ENCODE peak calls at places on chromosomes 16 and 17, in ten cellular contexts. Y, T, D, E, R, B, X, P, M and N are unnamed samples.

GRCh38 chr16:4920826-4921225 is 16.1 kb downstream of the PPL start:
- DNase-seq in Y (no peak), T (no peak), D (no peak), E (no peak), R (no peak), B (no peak), X (no peak), P (peak; percentile 49), M (no peak), N (no peak)

GRCh38 chr16:82045471-82046178 is 10.6 kb downstream of the HSD17B2 start:
- DNase-seq in Y (no peak), T (no peak), D (no peak), E (peak; percentile 56), R (no peak), B (no peak), X (no peak), P (no peak), M (peak; percentile 76), N (no peak)

GRCh38 chr16:55480228-55480655 is 1.2 kb downstream of the MMP2 start:
- DNase-seq in Y (peak; percentile 96), T (peak; percentile 4), D (peak; percentile 53), E (no peak), R (peak; percentile 97), B (peak; percentile 93), X (no peak), P (peak; percentile 93), M (peak; percentile 73), N (peak; percentile 90)

GRCh38 chr16:84502075-84502474 is 2.4 kb downstream of the MEAK7 start:
- DNase-seq in Y (peak; percentile 13), T (peak; percentile 81), D (no peak), E (no peak), R (no peak), B (peak; percentile 41), X (no peak), P (no peak), M (no peak), N (no peak)

GRCh38 chr17:1174490-1174889 is 5.3 kb downstream of the ABR start:
- DNase-seq in Y (no peak), T (no peak), D (no peak), E (no peak), R (no peak), B (no peak), X (no peak), P (no peak), M (no peak), N (no peak)

GRCh38 chr17:49676276-49676868 is 1.5 kb downstream of the SPOP start:
- DNase-seq in Y (no peak), T (no peak), D (no peak), E (peak; percentile 31), R (no peak), B (no peak), X (no peak), P (peak; percentile 38), M (peak; percentile 60), N (no peak)

GRCh38 chr17:4587803-4588202 is 3.5 kb downstream of the SMTNL2 start:
- DNase-seq in Y (no peak), T (no peak), D (no peak), E (no peak), R (peak; percentile 88), B (no peak), X (no peak), P (no peak), M (peak; percentile 1), N (peak; percentile 60)

GRCh38 chr17:4945176-4945943 is 3.0 kb downstream of the PFN1 start:
- DNase-seq in Y (peak; percentile 79), T (peak; percentile 93), D (peak; percentile 82), E (no peak), R (peak; percentile 89), B (peak; percentile 92), X (no peak), P (peak; percentile 93), M (no peak), N (peak; percentile 72)

GRCh38 chr16:35492225-35492624 is 2032.8 kb downstream of the TP53TG3F start:
- DNase-seq in Y (no peak), T (no peak), D (no peak), E (no peak), R (no peak), B (no peak), X (no peak), P (no peak), M (no peak), N (no peak)

GRCh38 chr17:72846399-72846798 is 246.1 kb downstream of the SLC39A11 start:
- DNase-seq in Y (no peak), T (peak; percentile 51), D (no peak), E (no peak), R (no peak), B (no peak), X (no peak), P (no peak), M (no peak), N (no peak)

GRCh38 chr16:21274172-21274726 is 3.8 kb downstream of the CRYM start:
- DNase-seq in Y (no peak), T (no peak), D (no peak), E (no peak), R (no peak), B (no peak), X (no peak), P (no peak), M (no peak), N (no peak)

GRCh38 chr16:86580063-86580797 is 1.9 kb downstream of the FOXL1 start:
- DNase-seq in Y (no peak), T (no peak), D (no peak), E (no peak), R (no peak), B (peak; percentile 61), X (no peak), P (peak; percentile 54), M (no peak), N (no peak)

GRCh38 chr16:86578056-86578455 is 293 bp upstream of the FOXL1 start:
- DNase-seq in Y (no peak), T (no peak), D (no peak), E (no peak), R (no peak), B (peak; percentile 72), X (no peak), P (peak; percentile 99), M (no peak), N (no peak)

GRCh38 chr16:86579268-86580062 is 1.1 kb downstream of the FOXL1 start:
- DNase-seq in Y (no peak), T (no peak), D (no peak), E (no peak), R (peak; percentile 78), B (peak; percentile 75), X (no peak), P (no peak), M (peak; percentile 53), N (no peak)

GRCh38 chr16:86577314-86577971 is 906 bp upstream of the FOXL1 start:
- DNase-seq in Y (no peak), T (no peak), D (no peak), E (no peak), R (no peak), B (peak; percentile 69), X (no peak), P (peak; percentile 96), M (no peak), N (no peak)

GRCh38 chr16:86578499-86579267 is at the start of gene FOXL1:
- DNase-seq in Y (no peak), T (no peak), D (no peak), E (no peak), R (peak; percentile 80), B (peak; percentile 80), X (no peak), P (peak; percentile 80), M (peak; percentile 58), N (peak; percentile 57)
- H3K4me3 ChIP-seq in Y (no peak within 1 kb of the TSS), T (peak within 1 kb of the TSS; percentile 74), D (peak within 1 kb of the TSS; percentile 4), E (peak within 1 kb of the TSS; percentile 59), R (peak within 1 kb of the TSS; percentile 22), B (peak within 1 kb of the TSS; percentile 78), X (peak within 1 kb of the TSS; percentile 12), P (peak within 1 kb of the TSS; percentile 71), M (peak within 1 kb of the TSS; percentile 54), N (peak within 1 kb of the TSS; percentile 66)

GRCh38 chr16:6165330-6165984 is 1067.9 kb upstream of the EEF2KMT start:
- DNase-seq in Y (no peak), T (peak; percentile 1), D (no peak), E (peak; percentile 6), R (no peak), B (no peak), X (no peak), P (no peak), M (peak; percentile 34), N (no peak)

GRCh38 chr16:6157806-6158205 is 1060.2 kb upstream of the EEF2KMT start:
- DNase-seq in Y (no peak), T (no peak), D (no peak), E (no peak), R (no peak), B (no peak), X (no peak), P (no peak), M (no peak), N (no peak)

GRCh38 chr16:6160871-6161270 is 1063.3 kb upstream of the EEF2KMT start:
- DNase-seq in Y (no peak), T (no peak), D (no peak), E (no peak), R (no peak), B (no peak), X (no peak), P (no peak), M (no peak), N (no peak)

DNA sequence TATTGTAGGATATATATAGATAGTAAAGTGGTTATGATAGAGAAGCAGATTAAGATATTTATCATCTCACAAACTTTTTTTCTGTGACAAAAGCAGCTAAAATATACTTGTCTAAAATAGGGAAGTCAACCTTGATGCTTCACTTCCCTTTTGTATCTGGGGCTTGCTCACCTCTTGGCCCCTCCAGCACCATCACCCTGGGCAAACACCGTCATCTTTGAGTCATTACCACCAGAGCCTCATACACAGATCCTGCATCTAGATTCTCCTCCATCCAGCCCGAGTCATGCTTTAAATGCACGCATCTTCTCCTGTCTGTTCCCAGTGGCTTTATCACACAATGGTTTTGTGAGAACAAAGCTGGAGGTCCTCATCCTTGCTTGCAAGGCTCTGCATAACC is 1062.7 kb upstream of the EEF2KMT start:
- DNase-seq in Y (no peak), T (no peak), D (no peak), E (no peak), R (no peak), B (no peak), X (no peak), P (no peak), M (no peak), N (no peak)
- H3K27ac ChIP-seq in Y (no peak overlapping the region), T (no peak overlapping the region), D (no peak overlapping the region), E (no peak overlapping the region), R (no peak overlapping the region), B (no peak overlapping the region), X (no peak overlapping the region), P (no peak overlapping the region), M (no peak overlapping the region), N (no peak overlapping the region)

GRCh38 chr17:79812969-79813825 is 16.3 kb upstream of the CBX8 start:
- DNase-seq in Y (no peak), T (no peak), D (no peak), E (no peak), R (peak; percentile 71), B (no peak), X (no peak), P (no peak), M (peak; percentile 75), N (no peak)
- H3K4me3 ChIP-seq in Y (no peak overlapping the region), T (peak overlapping the region; percentile 50), D (no peak overlapping the region), E (peak overlapping the region; percentile 69), R (peak overlapping the region; percentile 61), B (peak overlapping the region; percentile 26), X (peak overlapping the region; percentile 7), P (peak overlapping the region; percentile 43), M (peak overlapping the region; percentile 40), N (peak overlapping the region; percentile 60)

GRCh38 chr17:75629157-75629556 is 4.1 kb upstream of the SMIM5 start:
- DNase-seq in Y (no peak), T (no peak), D (no peak), E (no peak), R (no peak), B (no peak), X (no peak), P (no peak), M (no peak), N (no peak)
- H3K27ac ChIP-seq in Y (no peak overlapping the region), T (no peak overlapping the region), D (no peak overlapping the region), E (no peak overlapping the region), R (no peak overlapping the region), B (no peak overlapping the region), X (no peak overlapping the region), P (no peak overlapping the region), M (no peak overlapping the region), N (no peak overlapping the region)